ENCODE peak calls at places on chromosomes 2 and 18, in ten cellular contexts. G is foreskin fibroblast; Q is CD8-positive, alpha-beta T cell; T is brain microvascular endothelial cell; C is cardiac fibroblast; E is astrocyte of the spinal cord; U is AG09309; S is AG10803; F is breast epithelium; D is dorsolateral prefrontal cortex. W is an unnamed sample.

GRCh38 chr2:164710252-164710633 is 89.0 kb upstream of the GRB14 start:
- DNase-seq in G (peak), Q (no peak), T (peak), C (peak), E (peak), U (no peak), S (peak), F (no peak), D (no peak), W (no peak)

GRCh38 chr2:120669121-120669952 is 66.3 kb upstream of the GLI2 start:
- DNase-seq in G (peak), Q (no peak), T (no peak), C (peak), E (no peak), U (no peak), S (peak), F (peak), D (no peak), W (peak)

GRCh38 chr2:86305195-86305975 is 32.0 kb downstream of the REEP1 start:
- DNase-seq in G (no peak), Q (no peak), T (no peak), C (no peak), E (no peak), U (no peak), S (no peak), F (no peak), D (no peak), W (no peak)

GRCh38 chr2:68620762-68621161 is 22.6 kb upstream of the PROKR1 start:
- DNase-seq in G (no peak), Q (no peak), T (no peak), C (peak), E (no peak), U (no peak), S (no peak), F (no peak), D (no peak), W (no peak)

GRCh38 chr2:177275041-177275440 is 10.5 kb upstream of the NFE2L2 start:
- DNase-seq in G (peak), Q (no peak), T (peak), C (peak), E (peak), U (peak), S (peak), F (no peak), D (no peak), W (no peak)

GRCh38 chr2:45816273-45816672 is 164.8 kb downstream of the PRKCE start:
- DNase-seq in G (peak), Q (no peak), T (no peak), C (peak), E (peak), U (no peak), S (peak), F (no peak), D (no peak), W (no peak)

GRCh38 chr18:3799515-3799914 is 349.5 kb downstream of the TGIF1 start:
- DNase-seq in G (no peak), Q (no peak), T (no peak), C (no peak), E (peak), U (no peak), S (no peak), F (no peak), D (peak), W (no peak)

GRCh38 chr2:46955764-46956163 is 40.2 kb upstream of the MCFD2 start:
- DNase-seq in G (no peak), Q (no peak), T (no peak), C (no peak), E (no peak), U (no peak), S (no peak), F (no peak), D (no peak), W (no peak)

GRCh38 chr2:219352448-219353023 is 20.0 kb upstream of the RESP18 start:
- DNase-seq in G (peak), Q (peak), T (peak), C (peak), E (peak), U (no peak), S (peak), F (no peak), D (peak), W (peak)

GRCh38 chr2:180122874-180123273 is 115.8 kb upstream of the CWC22 start:
- DNase-seq in G (peak), Q (no peak), T (peak), C (peak), E (peak), U (peak), S (peak), F (no peak), D (no peak), W (no peak)

GRCh38 chr2:46863895-46864294 is 51.7 kb downstream of the MCFD2 start:
- DNase-seq in G (no peak), Q (no peak), T (no peak), C (no peak), E (no peak), U (no peak), S (peak), F (no peak), D (no peak), W (no peak)

GRCh38 chr2:67567866-67568265 is 170.7 kb downstream of the ETAA1 start:
- DNase-seq in G (peak), Q (no peak), T (no peak), C (no peak), E (no peak), U (no peak), S (peak), F (no peak), D (no peak), W (no peak)

GRCh38 chr2:219419331-219420197 is 1.4 kb downstream of the DES start:
- DNase-seq in G (no peak), Q (no peak), T (no peak), C (no peak), E (no peak), U (no peak), S (no peak), F (no peak), D (no peak), W (no peak)

GRCh38 chr2:118644190-118644589 is 203.3 kb downstream of the EN1 start:
- DNase-seq in G (no peak), Q (no peak), T (no peak), C (no peak), E (no peak), U (no peak), S (no peak), F (no peak), D (no peak), W (no peak)

GRCh38 chr2:174951746-174952145 is 53.4 kb downstream of the CHN1 start:
- DNase-seq in G (peak), Q (no peak), T (peak), C (peak), E (peak), U (no peak), S (peak), F (no peak), D (no peak), W (peak)

GRCh38 chr2:229922449-229923386 is at the start of gene FBXO36:
- DNase-seq in G (peak), Q (peak), T (peak), C (peak), E (no peak), U (no peak), S (peak), F (peak), D (peak), W (peak)

GRCh38 chr2:205868773-205869333 is 186.6 kb downstream of the NRP2 start:
- DNase-seq in G (peak), Q (no peak), T (peak), C (peak), E (peak), U (no peak), S (peak), F (no peak), D (no peak), W (no peak)

GRCh38 chr2:218645126-218645525 is 14.3 kb downstream of the ZNF142 start:
- DNase-seq in G (peak), Q (no peak), T (peak), C (peak), E (peak), U (no peak), S (peak), F (no peak), D (no peak), W (no peak)

GRCh38 chr2:174599310-174599941 is 1.8 kb upstream of the WIPF1 start:
- DNase-seq in G (no peak), Q (no peak), T (no peak), C (no peak), E (no peak), U (no peak), S (no peak), F (no peak), D (no peak), W (no peak)

GRCh38 chr18:644395-645004 is 13.0 kb upstream of the TYMS start:
- DNase-seq in G (no peak), Q (no peak), T (no peak), C (no peak), E (no peak), U (no peak), S (no peak), F (no peak), D (no peak), W (no peak)

GRCh38 chr2:122029945-122030344 is 274.5 kb downstream of the TSN start:
- DNase-seq in G (no peak), Q (no peak), T (no peak), C (no peak), E (no peak), U (no peak), S (no peak), F (no peak), D (no peak), W (no peak)

GRCh38 chr18:23281626-23282436 is 146.5 kb downstream of the CABLES1 start:
- DNase-seq in G (peak), Q (no peak), T (no peak), C (no peak), E (peak), U (peak), S (peak), F (peak), D (no peak), W (peak)

GRCh38 chr2:226387499-226387942 is 412.1 kb downstream of the IRS1 start:
- DNase-seq in G (peak), Q (no peak), T (no peak), C (no peak), E (no peak), U (no peak), S (no peak), F (no peak), D (no peak), W (no peak)

GRCh38 chr2:61362873-61363272 is 108.0 kb downstream of the USP34 start:
- DNase-seq in G (no peak), Q (no peak), T (no peak), C (no peak), E (no peak), U (no peak), S (no peak), F (no peak), D (no peak), W (no peak)

GRCh38 chr18:21834301-21834660 is 93.7 kb downstream of the MIB1 start:
- DNase-seq in G (no peak), Q (no peak), T (no peak), C (no peak), E (no peak), U (no peak), S (no peak), F (no peak), D (no peak), W (no peak)

GRCh38 chr18:51398104-51398503 is 200.6 kb upstream of the MEX3C start:
- DNase-seq in G (no peak), Q (no peak), T (peak), C (no peak), E (no peak), U (no peak), S (no peak), F (no peak), D (no peak), W (no peak)

GRCh38 chr18:51401912-51402311 is 204.4 kb upstream of the MEX3C start:
- DNase-seq in G (no peak), Q (no peak), T (no peak), C (no peak), E (no peak), U (no peak), S (no peak), F (no peak), D (no peak), W (no peak)

GRCh38 chr18:51397347-51397962 is 200.0 kb upstream of the MEX3C start:
- DNase-seq in G (no peak), Q (no peak), T (no peak), C (no peak), E (no peak), U (no peak), S (no peak), F (no peak), D (no peak), W (no peak)

GRCh38 chr18:51400721-51401120 is 203.2 kb upstream of the MEX3C start:
- DNase-seq in G (no peak), Q (no peak), T (no peak), C (no peak), E (no peak), U (no peak), S (no peak), F (no peak), D (no peak), W (no peak)

GRCh38 chr18:51399491-51400122 is 202.1 kb upstream of the MEX3C start:
- DNase-seq in G (no peak), Q (no peak), T (no peak), C (no peak), E (no peak), U (no peak), S (no peak), F (no peak), D (no peak), W (no peak)
- TF ChIP-seq CTCF in G (no peak), Q (no peak), T (no peak), C (no peak), E (no peak), U (no peak), S (no peak), F (no peak), D (no peak), W (no peak)

GRCh38 chr2:169014780-169015179 is 16.3 kb downstream of the ABCB11 start:
- DNase-seq in G (no peak), Q (no peak), T (no peak), C (no peak), E (no peak), U (no peak), S (no peak), F (no peak), D (no peak), W (no peak)
- H3K4me3 ChIP-seq in G (no peak), Q (no peak), T (no peak), C (no peak), E (no peak), U (no peak), S (no peak), F (no peak), D (no peak), W (no peak)

DNA sequence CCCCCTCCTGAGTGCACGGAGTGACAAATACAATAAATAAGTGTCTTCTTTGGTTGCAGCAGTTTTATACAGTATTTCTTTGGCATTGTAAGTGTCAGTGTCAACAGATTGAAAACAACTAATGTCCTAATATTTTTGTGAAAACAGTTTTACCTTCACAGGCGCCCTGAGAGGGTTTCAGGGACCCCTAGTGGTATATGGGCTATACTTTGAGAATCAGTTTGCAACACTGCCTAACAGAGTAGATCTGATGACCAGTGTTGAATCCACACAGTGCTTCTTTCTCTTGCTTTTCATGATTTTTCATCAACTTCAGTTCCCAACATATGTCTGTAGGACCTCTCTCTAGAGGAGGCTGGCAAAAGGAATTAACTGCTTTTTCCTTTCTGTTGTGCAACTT is 162.2 kb downstream of the PRPF40A start:
- DNase-seq in G (peak), Q (no peak), T (no peak), C (peak), E (peak), U (no peak), S (no peak), F (no peak), D (no peak), W (no peak)
- TF ChIP-seq CTCF in G (peak), Q (no peak), T (peak), C (peak), E (peak), U (peak), S (peak), F (no peak), D (peak), W (peak)

GRCh38 chr18:47032945-47033344 is 2.5 kb downstream of the ELOA2 start:
- DNase-seq in G (no peak), Q (no peak), T (no peak), C (no peak), E (no peak), U (no peak), S (no peak), F (no peak), D (no peak), W (no peak)

GRCh38 chr18:47035156-47035671 is at the start of gene ELOA2:
- DNase-seq in G (no peak), Q (no peak), T (no peak), C (no peak), E (no peak), U (no peak), S (no peak), F (no peak), D (no peak), W (no peak)

GRCh38 chr18:47036298-47036874 is 965 bp upstream of the ELOA2 start:
- DNase-seq in G (peak), Q (no peak), T (peak), C (peak), E (peak), U (peak), S (peak), F (no peak), D (no peak), W (peak)

GRCh38 chr18:47040982-47041381 is 5.6 kb upstream of the ELOA2 start:
- DNase-seq in G (no peak), Q (no peak), T (no peak), C (no peak), E (no peak), U (no peak), S (no peak), F (no peak), D (no peak), W (no peak)

GRCh38 chr18:47036927-47037605 is 1.6 kb upstream of the ELOA2 start:
- DNase-seq in G (no peak), Q (no peak), T (no peak), C (no peak), E (no peak), U (no peak), S (no peak), F (no peak), D (no peak), W (no peak)
- H3K4me3 ChIP-seq in G (no peak), Q (no peak), T (no peak), C (no peak), E (no peak), U (no peak), S (no peak), F (no peak), D (no peak), W (no peak)

GRCh38 chr2:50535256-50535655 is 496.7 kb downstream of the NRXN1 start:
- DNase-seq in G (no peak), Q (no peak), T (no peak), C (no peak), E (no peak), U (no peak), S (no peak), F (no peak), D (no peak), W (no peak)

GRCh38 chr2:50525423-50525822 is 506.5 kb downstream of the NRXN1 start:
- DNase-seq in G (no peak), Q (no peak), T (no peak), C (no peak), E (no peak), U (no peak), S (no peak), F (no peak), D (no peak), W (no peak)

DNA sequence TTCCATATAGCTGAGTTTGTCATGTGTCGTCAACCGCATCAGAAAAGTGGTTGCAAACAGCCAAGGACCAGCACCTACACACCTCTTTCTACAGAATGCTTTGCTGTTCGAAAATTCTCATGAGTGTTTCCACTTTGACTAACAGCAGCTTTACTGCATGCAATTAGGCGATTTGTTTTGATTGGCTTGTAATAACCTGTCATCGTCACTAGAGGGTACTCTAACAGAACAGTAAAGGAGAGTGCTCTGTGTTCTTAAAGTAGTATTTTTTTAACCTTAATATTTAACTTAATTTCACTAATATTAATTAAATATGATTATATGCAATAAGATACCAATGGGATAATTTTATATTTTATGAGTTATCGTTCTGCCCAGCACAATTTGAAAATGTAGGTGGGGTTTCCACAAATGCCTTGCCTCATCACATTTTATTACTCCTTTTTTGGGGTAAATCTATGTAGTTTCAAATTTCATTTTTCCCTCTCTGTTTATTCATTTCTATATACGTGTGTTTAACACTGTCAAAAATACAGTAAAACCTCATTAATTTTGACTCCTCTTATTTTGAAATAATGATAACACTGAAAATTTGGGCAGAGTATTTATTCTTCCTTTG is 502.2 kb downstream of the NRXN1 start:
- DNase-seq in G (peak), Q (no peak), T (peak), C (peak), E (peak), U (peak), S (peak), F (no peak), D (no peak), W (peak)
- TF ChIP-seq CTCF in G (peak), Q (peak), T (peak), C (peak), E (peak), U (peak), S (peak), F (peak), D (peak), W (peak)

GRCh38 chr2:17830053-17831034 is 14.1 kb downstream of the MSGN1 start:
- DNase-seq in G (peak), Q (no peak), T (peak), C (peak), E (peak), U (peak), S (peak), F (no peak), D (peak), W (peak)
- H3K4me3 ChIP-seq in G (peak), Q (no peak), T (peak), C (no peak), E (peak), U (no peak), S (peak), F (peak), D (peak), W (no peak)

DNA sequence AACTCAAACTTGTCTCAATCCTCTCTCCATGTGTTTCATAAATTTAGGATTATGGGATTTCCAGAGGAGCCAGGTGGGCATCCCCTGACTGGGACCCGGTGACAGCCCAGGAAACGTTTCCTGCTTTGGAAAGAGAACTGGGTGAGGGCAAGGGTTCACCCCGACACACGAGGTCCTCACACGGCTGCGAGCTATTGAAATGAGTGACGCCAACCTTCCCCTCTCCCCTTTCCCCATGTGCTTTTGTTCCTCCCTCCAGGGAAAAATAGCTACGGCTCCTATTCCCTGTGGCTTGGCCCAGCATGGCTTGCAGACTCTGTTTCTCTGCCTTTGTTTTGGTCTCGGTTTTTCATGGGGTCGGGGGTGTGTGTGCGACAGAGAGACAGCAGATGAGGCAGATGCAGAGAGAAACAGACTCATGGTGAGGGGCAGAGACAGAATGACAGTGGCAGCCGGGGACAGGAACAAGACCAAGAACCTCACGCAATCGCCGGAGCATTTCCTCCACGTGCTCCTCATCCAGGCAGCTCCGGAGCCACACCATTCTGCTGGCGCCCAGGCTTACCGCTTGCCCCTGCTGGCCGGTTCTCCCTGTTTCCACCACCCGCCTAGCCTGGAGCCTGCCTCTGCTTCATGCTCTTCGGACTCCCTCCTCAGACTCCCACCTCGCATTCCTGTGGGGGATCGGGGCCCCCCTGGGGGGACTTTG is 238.5 kb downstream of the DYSF start:
- DNase-seq in G (peak), Q (no peak), T (peak), C (no peak), E (no peak), U (no peak), S (peak), F (no peak), D (no peak), W (no peak)
- TF ChIP-seq CTCF in G (no peak), Q (no peak), T (peak), C (no peak), E (no peak), U (no peak), S (peak), F (no peak), D (no peak), W (no peak)